ENCODE peak calls at places on chromosomes 5 and 9, in nine cellular contexts. I is tibial nerve, K is K562, W is stomach, M is A549, J is transverse colon, X is HepG2, A is SK-N-SH, R is sigmoid colon. U is an unnamed sample.

GRCh38 chr5:35803221-35803651 is 53.5 kb upstream of the IL7R start:
- DNase-seq in M (no peak), K (no peak), X (no peak), I (no peak), W (no peak), R (peak; percentile 66), J (no peak), A (peak; percentile 71), U (peak; percentile 21)

GRCh38 chr5:41788800-41789395 is 81.3 kb downstream of the OXCT1 start:
- DNase-seq in R (no peak), A (no peak), J (no peak), X (no peak), K (no peak), M (no peak), W (no peak), I (no peak), U (no peak)

GRCh38 chr9:16628421-16628820 is 242.0 kb downstream of the BNC2 start:
- DNase-seq in J (no peak), A (no peak), K (no peak), I (no peak), W (no peak), M (no peak), X (no peak), R (no peak), U (no peak)

GRCh38 chr9:137176302-137177182 is 4.7 kb upstream of the TMEM210 start:
- DNase-seq in J (peak; percentile 51), X (peak; percentile 49), A (no peak), M (peak; percentile 73), W (peak; percentile 53), I (no peak), R (no peak), K (peak; percentile 73), U (no peak)

GRCh38 chr9:108618906-108619550 is 236.8 kb downstream of the ACTL7B start:
- DNase-seq in M (no peak), J (no peak), X (no peak), R (no peak), I (no peak), A (no peak), K (no peak), W (no peak), U (no peak)

GRCh38 chr9:85016389-85016997 is 347.0 kb downstream of the NTRK2 start:
- DNase-seq in A (no peak), J (no peak), R (no peak), W (no peak), I (no peak), X (peak; percentile 53), K (no peak), M (no peak), U (no peak)

GRCh38 chr5:68292316-68292715 is 76.8 kb downstream of the PIK3R1 start:
- DNase-seq in M (no peak), K (no peak), A (no peak), R (no peak), W (no peak), X (no peak), I (no peak), J (no peak), U (no peak)

GRCh38 chr5:159601216-159601615 is 270.9 kb upstream of the IL12B start:
- DNase-seq in I (no peak), R (no peak), W (no peak), J (no peak), K (no peak), A (no peak), M (no peak), X (no peak), U (no peak)

GRCh38 chr5:32677023-32677422 is 34.1 kb upstream of the NPR3 start:
- DNase-seq in M (no peak), X (no peak), W (no peak), K (no peak), R (no peak), I (no peak), J (no peak), A (no peak), U (no peak)

GRCh38 chr5:151812757-151813309 is 41.1 kb downstream of the G3BP1 start:
- DNase-seq in M (no peak), R (no peak), K (no peak), W (no peak), J (no peak), X (no peak), I (no peak), A (no peak), U (no peak)

GRCh38 chr9:120726484-120726883 is 12.2 kb upstream of the MEGF9 start:
- DNase-seq in A (no peak), R (no peak), M (no peak), K (no peak), I (no peak), J (no peak), X (no peak), W (no peak), U (no peak)

GRCh38 chr9:129624168-129624759 is 1.7 kb upstream of the NTMT1 start:
- DNase-seq in I (peak; percentile 46), J (peak; percentile 66), K (peak; percentile 79), W (peak; percentile 68), R (no peak), A (peak; percentile 82), X (peak; percentile 46), M (peak; percentile 61), U (peak; percentile 68)

GRCh38 chr5:143977891-143978448 is 166.0 kb downstream of the HMHB1 start:
- DNase-seq in X (no peak), M (peak; percentile 30), R (no peak), A (no peak), W (no peak), I (no peak), K (no peak), J (no peak), U (no peak)

GRCh38 chr5:136147632-136148031 is 15.0 kb downstream of the SMAD5 start:
- DNase-seq in R (no peak), X (no peak), M (no peak), A (no peak), K (no peak), W (no peak), J (no peak), I (no peak), U (no peak)

GRCh38 chr9:92954078-92954861 is 6.9 kb downstream of the FGD3 start:
- DNase-seq in A (no peak), I (no peak), K (no peak), J (peak; percentile 81), R (no peak), X (no peak), W (peak; percentile 71), M (no peak), U (no peak)

GRCh38 chr5:390571-391491 is 52.1 kb upstream of the EXOC3 start:
- DNase-seq in I (no peak), R (no peak), M (peak; percentile 38), J (no peak), W (peak; percentile 24), K (no peak), A (no peak), X (no peak), U (no peak)

GRCh38 chr9:73441223-73441622 is 289.6 kb downstream of the ANXA1 start:
- DNase-seq in K (no peak), M (no peak), R (no peak), A (no peak), J (no peak), I (no peak), W (no peak), X (no peak), U (no peak)

GRCh38 chr9:73444821-73445220 is 293.2 kb downstream of the ANXA1 start:
- DNase-seq in R (no peak), W (no peak), M (no peak), A (no peak), I (no peak), J (no peak), K (no peak), X (no peak), U (no peak)

GRCh38 chr9:73446306-73446705 is 294.6 kb downstream of the ANXA1 start:
- DNase-seq in M (no peak), X (no peak), I (no peak), W (no peak), J (no peak), A (no peak), K (no peak), R (no peak), U (no peak)

GRCh38 chr9:73437758-73438157 is 286.1 kb downstream of the ANXA1 start:
- DNase-seq in K (no peak), J (no peak), W (no peak), M (peak; percentile 20), A (no peak), I (no peak), X (peak; percentile 10), R (no peak), U (no peak)

GRCh38 chr9:73441890-73442818 is 290.5 kb downstream of the ANXA1 start:
- DNase-seq in M (no peak), A (no peak), J (no peak), W (no peak), I (no peak), X (no peak), K (no peak), R (no peak), U (no peak)
- TF ChIP-seq EP300 in M (no peak), A (no peak), J (no peak), W (no peak), I (no peak), X (no peak), K (no peak), R (no peak), U (no peak)

DNA sequence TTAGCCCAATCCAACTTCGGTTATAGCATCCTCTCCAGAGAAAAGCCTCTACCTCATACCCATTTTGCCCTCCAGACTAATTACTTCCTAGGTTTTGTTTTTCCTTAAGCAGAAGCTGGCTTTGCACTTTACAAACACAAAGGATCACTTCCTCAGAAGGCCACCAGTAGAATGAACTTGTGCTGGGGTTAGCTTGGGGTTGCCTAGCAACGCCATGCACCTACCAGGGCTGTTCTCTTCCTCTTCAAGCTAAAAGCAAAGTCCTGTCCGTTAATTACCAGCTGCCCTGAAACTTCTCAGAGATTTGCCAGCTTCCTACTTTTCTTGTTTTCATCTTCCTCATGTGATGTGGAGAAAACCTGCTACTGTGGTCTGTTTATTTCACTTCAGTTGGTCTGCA is 132.0 kb upstream of the WWC1 start:
- DNase-seq in W (peak; percentile 81), I (no peak), M (peak; percentile 9), X (no peak), J (peak; percentile 78), R (no peak), A (no peak), K (no peak), U (no peak)
- TF ChIP-seq EP300 in W (no peak), I (no peak), M (no peak), X (no peak), J (no peak), R (no peak), A (no peak), K (no peak), U (no peak)

GRCh38 chr5:106415541-106415940 is 1255.2 kb downstream of the EFNA5 start:
- DNase-seq in K (no peak), A (no peak), M (no peak), X (no peak), I (no peak), R (no peak), J (no peak), W (no peak), U (no peak)
- TF ChIP-seq EP300 in K (no peak), A (no peak), M (no peak), X (no peak), I (no peak), R (no peak), J (no peak), W (no peak), U (no peak)

DNA sequence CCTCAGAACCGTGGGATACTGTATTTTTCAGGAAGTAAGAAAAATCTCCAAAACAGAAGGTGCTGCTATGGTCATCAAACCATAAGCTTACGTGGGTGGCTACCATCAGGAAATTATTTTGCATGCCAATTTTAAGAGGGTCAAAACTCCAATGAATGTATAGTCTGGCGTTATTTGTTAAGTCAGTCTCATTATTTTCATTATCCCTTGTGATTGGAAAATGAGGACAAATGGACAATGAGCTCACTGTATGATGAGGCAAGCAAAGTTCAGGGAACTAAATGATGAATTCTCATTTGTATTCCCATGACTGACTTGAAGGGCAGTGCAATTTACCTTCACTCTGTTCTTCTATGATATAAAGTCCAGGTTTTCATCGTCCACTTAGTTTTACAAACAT is 17.6 kb downstream of the PUM3 start:
- DNase-seq in A (no peak), J (no peak), K (no peak), I (no peak), W (no peak), X (no peak), M (no peak), R (no peak), U (no peak)
- TF ChIP-seq EP300 in A (no peak), J (no peak), K (no peak), I (no peak), W (no peak), X (no peak), M (no peak), R (no peak), U (no peak)